ENCODE peak calls at places on chromosome 20, in nine cellular contexts. G is stimulated activated CD8-positive, alpha-beta memory T cell treated with anti-CD3 and anti-CD28 coated beads, Interleukin-2, amount 100 ng/mL, for 48 hours; O is pancreas; D is NCI-H460; S is C1 segment of cervical spinal cord; B is CD8-positive, alpha-beta T cell; X is stimulated activated CD4-positive, alpha-beta T cell treated with anti-CD3 and anti-CD28 coated beads, Interleukin-2, amount 100 ng/mL, for 24 hours; Y is EL; Z is AG04450. T is an unnamed sample.

GRCh38 chr20:38581830-38582358 is 897 bp downstream of the ADIG start:
- DNase-seq in S (no peak), G (no peak), B (no peak), D (no peak), O (no peak), X (no peak), Y (no peak), Z (no peak), T (no peak)

GRCh38 chr20:63156221-63156671 is 59.7 kb downstream of the YTHDF1 start:
- DNase-seq in B (no peak), Z (no peak), Y (peak), O (no peak), X (no peak), G (no peak), D (no peak), S (no peak), T (no peak)

GRCh38 chr20:47285189-47285588 is 71.3 kb downstream of the ZMYND8 start:
- DNase-seq in D (no peak), O (no peak), B (no peak), Y (no peak), X (no peak), S (no peak), G (no peak), Z (no peak), T (no peak)

GRCh38 chr20:63224272-63225081 is 8.5 kb upstream of the YTHDF1 start:
- DNase-seq in B (no peak), G (no peak), O (no peak), D (peak), S (peak), X (no peak), Y (peak), Z (no peak), T (peak)

GRCh38 chr20:29763821-29764511 is 1493.5 kb upstream of the DEFB115 start:
- DNase-seq in O (no peak), D (no peak), Z (no peak), Y (no peak), G (no peak), B (no peak), S (no peak), X (no peak), T (no peak)

GRCh38 chr20:40568200-40568599 is 120.8 kb downstream of the MAFB start:
- DNase-seq in G (no peak), Z (no peak), X (no peak), O (no peak), S (no peak), B (no peak), Y (no peak), D (no peak), T (no peak)

GRCh38 chr20:52105573-52106422 is 85.8 kb downstream of the ZFP64 start:
- DNase-seq in D (no peak), O (no peak), S (no peak), G (peak), B (no peak), Z (no peak), Y (peak), X (peak), T (no peak)

GRCh38 chr20:15491564-15491963 is 1081.7 kb downstream of the KIF16B start:
- DNase-seq in S (no peak), Z (no peak), Y (peak), G (no peak), O (no peak), X (no peak), D (no peak), B (no peak), T (peak)

GRCh38 chr20:19779634-19780033 is 21.6 kb downstream of the RIN2 start:
- DNase-seq in B (no peak), Y (no peak), Z (no peak), X (no peak), D (no peak), S (no peak), O (no peak), G (no peak), T (no peak)

GRCh38 chr20:63518351-63518861 is 2.2 kb upstream of the PPDPF start:
- DNase-seq in O (no peak), B (peak), S (no peak), Z (no peak), G (no peak), Y (no peak), D (no peak), X (no peak), T (no peak)

GRCh38 chr20:37331060-37331857 is 14.7 kb upstream of the SRC start:
- DNase-seq in Y (no peak), Z (no peak), G (no peak), O (no peak), X (no peak), D (no peak), S (no peak), B (no peak), T (no peak)

GRCh38 chr20:8421981-8422380 is 289.9 kb downstream of the PLCB1 start:
- DNase-seq in Y (no peak), G (no peak), B (no peak), X (no peak), Z (no peak), D (no peak), S (no peak), O (no peak), T (no peak)

GRCh38 chr20:19924255-19924654 is 92.9 kb upstream of the NAA20 start:
- DNase-seq in Z (no peak), D (no peak), X (no peak), G (no peak), Y (peak), O (no peak), S (no peak), B (no peak), T (no peak)

GRCh38 chr20:64247970-64248841 is 7.3 kb upstream of the PCMTD2 start:
- DNase-seq in D (no peak), O (no peak), G (no peak), S (no peak), Z (no peak), X (no peak), Y (no peak), B (no peak), T (no peak)

GRCh38 chr20:48364688-48365421 is 462.9 kb downstream of the PREX1 start:
- DNase-seq in B (no peak), O (no peak), Y (no peak), Z (no peak), X (no peak), S (no peak), D (no peak), G (no peak), T (no peak)

GRCh38 chr20:47011984-47012383 is 117.3 kb downstream of the EYA2 start:
- DNase-seq in G (no peak), O (no peak), D (no peak), X (no peak), Y (no peak), B (no peak), S (no peak), Z (no peak), T (no peak)

GRCh38 chr20:53963670-53964466 is 106.5 kb downstream of the BCAS1 start:
- DNase-seq in X (no peak), S (no peak), B (no peak), Z (no peak), D (no peak), O (no peak), Y (no peak), G (no peak), T (no peak)

GRCh38 chr20:25070821-25071473 is 11.0 kb downstream of the VSX1 start:
- DNase-seq in B (no peak), Y (no peak), S (no peak), G (no peak), Z (no peak), D (no peak), O (no peak), X (no peak), T (no peak)

GRCh38 chr20:59149678-59150504 is 13.7 kb upstream of the ZNF831 start:
- DNase-seq in Y (no peak), B (peak), X (peak), D (no peak), S (no peak), G (peak), Z (no peak), O (no peak), T (peak)

GRCh38 chr20:59737816-59738215 is 133.5 kb downstream of the PHACTR3 start:
- DNase-seq in O (no peak), G (no peak), Y (no peak), Z (no peak), S (no peak), D (no peak), X (no peak), B (no peak), T (no peak)